ENCODE peak calls at places on chromosomes 6 and 20, in eight cellular contexts. P is lower leg skin, H is BJ, U is epithelial cell of esophagus, X is psoas muscle, B is mesendoderm, L is ovary, S is endothelial cell of umbilical vein. T is an unnamed sample.

GRCh38 chr6:169868458-169868857 is 117.0 kb downstream of the ERMARD start:
- DNase-seq in P (no peak), H (no peak), U (no peak), X (peak), B (no peak), L (no peak), S (no peak), T (no peak)

GRCh38 chr6:69865126-69865525 is 1.2 kb upstream of the COL19A1 start:
- DNase-seq in P (no peak), H (peak), U (peak), X (no peak), B (no peak), L (no peak), S (peak), T (no peak)

GRCh38 chr6:21587182-21587924 is 6.2 kb upstream of the SOX4 start:
- DNase-seq in P (peak), H (no peak), U (peak), X (peak), B (peak), L (peak), S (peak), T (no peak)

GRCh38 chr6:156851447-156851846 is 74.3 kb downstream of the ARID1B start:
- DNase-seq in P (no peak), H (no peak), U (no peak), X (no peak), B (no peak), L (no peak), S (no peak), T (no peak)

GRCh38 chr6:38213275-38213674 is 393.7 kb downstream of the ZFAND3 start:
- DNase-seq in P (no peak), H (no peak), U (no peak), X (no peak), B (no peak), L (no peak), S (peak), T (no peak)

GRCh38 chr20:35917077-35917476 is 37.2 kb downstream of the SCAND1 start:
- DNase-seq in P (no peak), H (no peak), U (no peak), X (no peak), B (no peak), L (no peak), S (no peak), T (no peak)

GRCh38 chr20:37501940-37502339 is 19.1 kb upstream of the NNAT start:
- DNase-seq in P (no peak), H (no peak), U (no peak), X (no peak), B (peak), L (no peak), S (no peak), T (no peak)

GRCh38 chr6:35611235-35611634 is 77.5 kb downstream of the FKBP5 start:
- DNase-seq in P (no peak), H (peak), U (no peak), X (no peak), B (peak), L (no peak), S (no peak), T (no peak)

GRCh38 chr20:22796465-22797077 is 212.2 kb upstream of the FOXA2 start:
- DNase-seq in P (no peak), H (peak), U (no peak), X (no peak), B (no peak), L (no peak), S (no peak), T (peak)

GRCh38 chr20:22797103-22797502 is 212.7 kb upstream of the FOXA2 start:
- DNase-seq in P (no peak), H (no peak), U (peak), X (no peak), B (no peak), L (no peak), S (peak), T (no peak)

GRCh38 chr20:22794200-22794599 is 209.8 kb upstream of the FOXA2 start:
- DNase-seq in P (no peak), H (no peak), U (no peak), X (no peak), B (no peak), L (no peak), S (peak), T (no peak)

GRCh38 chr20:22795897-22796296 is 211.5 kb upstream of the FOXA2 start:
- DNase-seq in P (peak), H (peak), U (peak), X (peak), B (peak), L (peak), S (peak), T (peak)

DNA sequence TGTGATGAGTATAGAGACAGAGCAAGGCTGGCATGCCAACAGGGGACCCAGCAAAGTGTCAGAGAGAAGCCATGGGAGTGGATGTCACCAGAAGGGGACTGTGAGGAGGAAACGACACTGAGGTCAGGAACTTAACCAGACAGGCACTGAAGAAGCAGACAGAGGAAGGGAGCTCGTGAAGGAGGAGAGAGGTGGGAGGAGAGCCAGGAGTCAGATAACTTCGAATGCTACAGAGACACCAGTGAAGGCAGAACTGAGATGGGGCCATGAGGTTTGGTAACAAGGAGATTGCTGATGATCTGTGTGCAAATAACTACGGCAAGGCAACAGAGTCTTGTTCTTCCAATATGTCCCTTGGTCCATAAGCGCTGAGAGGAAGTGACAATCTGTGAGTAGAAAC is 211.1 kb upstream of the FOXA2 start:
- DNase-seq in P (no peak), H (no peak), U (no peak), X (no peak), B (no peak), L (no peak), S (no peak), T (no peak)
- H3K4me3 ChIP-seq in P (no peak), H (no peak), U (no peak), X (no peak), B (no peak), L (no peak), S (no peak), T (no peak)

DNA sequence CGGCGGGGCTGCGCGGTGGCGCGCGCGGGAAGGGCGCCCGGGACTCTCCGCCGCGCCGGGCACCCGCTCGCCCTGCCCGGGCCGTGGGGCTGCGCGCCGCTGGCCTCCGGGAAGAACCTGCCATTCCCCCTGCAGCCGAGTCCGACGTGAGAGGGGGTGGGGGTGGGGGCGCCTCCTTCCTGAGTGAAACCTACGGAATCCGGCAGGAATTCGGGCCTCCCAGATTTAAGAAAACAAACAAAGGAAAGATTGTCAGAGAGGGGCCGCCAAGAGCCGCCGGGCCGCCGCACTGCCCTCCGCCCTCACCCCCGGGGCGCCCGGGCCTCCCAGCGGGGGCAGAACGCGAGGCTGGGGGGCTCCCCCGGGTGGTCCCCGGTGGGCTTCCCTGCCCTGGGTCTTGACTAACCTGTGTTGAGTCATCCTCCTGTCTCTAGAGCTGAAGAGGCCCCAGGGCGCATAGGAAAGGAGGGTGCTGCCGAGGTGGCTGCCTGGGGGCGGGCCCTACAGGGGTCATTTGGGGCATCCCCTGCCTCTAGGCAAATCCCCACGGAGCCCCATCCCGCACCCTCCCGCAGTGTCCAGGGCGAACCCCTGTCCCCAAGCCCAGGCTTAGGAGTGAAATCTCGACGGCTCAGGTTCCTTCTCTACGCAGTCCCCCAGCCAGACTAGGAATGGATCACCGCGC is 42.2 kb upstream of the FOXP4 start:
- DNase-seq in P (no peak), H (no peak), U (no peak), X (peak), B (peak), L (peak), S (peak), T (no peak)
- H3K4me3 ChIP-seq in P (no peak), H (no peak), U (no peak), X (peak), B (no peak), L (peak), S (no peak), T (peak)

GRCh38 chr6:165662671-165663282 is at the start of gene PDE10A:
- DNase-seq in P (no peak), H (no peak), U (peak), X (peak), B (peak), L (peak), S (peak), T (no peak)
- H3K4me3 ChIP-seq in P (peak), H (no peak), U (no peak), X (peak), B (peak), L (peak), S (peak), T (peak)

DNA sequence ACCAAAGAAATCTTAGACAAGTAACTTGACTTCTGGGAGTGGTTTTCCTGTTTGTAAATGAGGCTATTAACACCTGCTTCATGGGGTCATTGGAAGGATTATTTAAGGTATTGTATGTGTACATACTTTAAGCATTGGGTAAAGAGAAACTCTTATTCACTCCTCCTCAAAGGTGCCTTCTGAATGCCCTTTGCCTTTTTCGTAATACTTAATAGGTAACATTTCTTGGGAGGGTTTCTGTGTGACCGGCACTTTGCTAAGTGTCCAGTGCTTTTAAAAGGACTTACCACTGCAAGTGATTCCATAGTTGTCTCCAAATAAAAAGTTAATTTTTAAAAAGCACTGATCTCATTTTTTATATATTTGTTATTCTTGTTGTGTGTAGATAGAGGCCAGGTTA is 52.6 kb downstream of the RALY start:
- DNase-seq in P (no peak), H (no peak), U (no peak), X (no peak), B (peak), L (no peak), S (no peak), T (no peak)
- H3K4me3 ChIP-seq in P (no peak), H (no peak), U (no peak), X (no peak), B (no peak), L (no peak), S (no peak), T (no peak)

DNA sequence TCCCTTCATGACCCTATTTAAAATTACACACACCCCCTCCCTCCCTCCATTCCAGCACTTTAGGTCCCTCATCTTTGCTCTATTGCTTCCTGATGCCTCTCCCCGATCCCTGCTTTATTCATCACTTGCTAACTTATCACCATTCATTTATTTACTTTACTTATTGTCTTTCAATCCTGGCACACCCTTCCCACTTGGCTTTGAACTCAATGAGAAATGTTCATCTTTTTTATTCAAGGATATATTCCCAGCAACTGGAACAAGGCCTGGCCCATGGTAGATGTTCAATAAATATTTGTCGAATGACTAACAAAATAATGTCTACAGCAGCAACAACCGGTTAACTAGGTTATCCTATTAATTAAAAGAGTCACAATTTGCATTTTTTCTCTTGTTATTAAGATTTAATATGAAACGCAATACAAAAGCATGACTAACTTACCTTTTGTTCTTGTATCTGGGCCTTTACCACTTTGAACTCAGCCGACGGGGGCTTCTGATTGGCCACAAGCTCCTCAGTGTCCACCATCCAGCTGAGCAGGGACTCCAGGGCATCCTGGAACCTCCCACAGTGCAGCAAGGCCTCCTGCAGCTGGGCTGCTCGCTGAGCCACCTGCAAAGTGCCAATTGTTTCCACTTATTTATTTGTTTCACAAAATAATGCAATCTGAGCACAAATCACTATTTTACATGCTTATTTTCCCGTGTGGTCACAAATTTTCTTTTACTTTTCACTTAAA is 107.8 kb downstream of the DST start:
- DNase-seq in P (no peak), H (no peak), U (no peak), X (no peak), B (peak), L (no peak), S (no peak), T (no peak)
- H3K4me3 ChIP-seq in P (no peak), H (no peak), U (no peak), X (no peak), B (no peak), L (no peak), S (no peak), T (no peak)

GRCh38 chr6:43052225-43052841 is 1.3 kb downstream of the CUL7 start:
- DNase-seq in P (no peak), H (no peak), U (no peak), X (no peak), B (no peak), L (no peak), S (no peak), T (no peak)
- H3K4me3 ChIP-seq in P (no peak), H (peak), U (peak), X (peak), B (no peak), L (no peak), S (no peak), T (peak)